ENCODE peak calls at places on chromosome 1, in six cellular contexts. One of them, this sample, is unnamed.

GRCh38 chr1:63902844-63903589 is 129.2 kb downstream of the ROR1 start:
- DNase-seq in GM12878: no peak
- DNase-seq in K562: no peak
- DNase-seq in HCT116: no peak
- DNase-seq in H1: no peak
- DNase-seq in HepG2: no peak
- DNase-seq in this sample: no peak

GRCh38 chr1:205337481-205337880 is 15.9 kb upstream of the NUAK2 start:
- DNase-seq in H1: no peak
- DNase-seq in HCT116: no peak
- DNase-seq in HepG2: no peak
- DNase-seq in K562: no peak
- DNase-seq in GM12878: no peak
- DNase-seq in this sample: no peak

GRCh38 chr1:190738321-190738720 is 260.7 kb upstream of the BRINP3 start:
- DNase-seq in HepG2: no peak
- DNase-seq in GM12878: no peak
- DNase-seq in K562: no peak
- DNase-seq in HCT116: no peak
- DNase-seq in H1: no peak
- DNase-seq in this sample: no peak

GRCh38 chr1:94709891-94710581 is 110.1 kb upstream of the SLC44A3 start:
- DNase-seq in K562: no peak
- DNase-seq in H1: no peak
- DNase-seq in GM12878: no peak
- DNase-seq in HepG2: no peak
- DNase-seq in HCT116: no peak
- DNase-seq in this sample: no peak

GRCh38 chr1:230149751-230150584 is 82.9 kb downstream of the GALNT2 start:
- DNase-seq in H1: no peak
- DNase-seq in HepG2: no peak
- DNase-seq in GM12878: peak; percentile 60
- DNase-seq in K562: peak; percentile 56
- DNase-seq in HCT116: no peak
- DNase-seq in this sample: no peak

GRCh38 chr1:217027403-217028080 is 304.3 kb upstream of the ESRRG start:
- DNase-seq in HepG2: no peak
- DNase-seq in K562: no peak
- DNase-seq in GM12878: peak; percentile 55
- DNase-seq in HCT116: no peak
- DNase-seq in H1: no peak
- DNase-seq in this sample: no peak

GRCh38 chr1:85894651-85895050 is 186.4 kb upstream of the ZNHIT6 start:
- DNase-seq in GM12878: peak; percentile 3
- DNase-seq in K562: peak; percentile 5
- DNase-seq in HepG2: peak; percentile 25
- DNase-seq in HCT116: peak; percentile 18
- DNase-seq in H1: peak; percentile 50
- DNase-seq in this sample: no peak

GRCh38 chr1:186899577-186899976 is 70.8 kb downstream of the PLA2G4A start:
- DNase-seq in H1: no peak
- DNase-seq in HCT116: no peak
- DNase-seq in GM12878: peak; percentile 43
- DNase-seq in K562: no peak
- DNase-seq in HepG2: no peak
- DNase-seq in this sample: no peak

GRCh38 chr1:40133122-40133665 is 28.0 kb upstream of the RLF start:
- DNase-seq in H1: no peak
- DNase-seq in HCT116: no peak
- DNase-seq in K562: no peak
- DNase-seq in HepG2: no peak
- DNase-seq in GM12878: no peak
- DNase-seq in this sample: no peak

GRCh38 chr1:231993968-231994455 is 367.4 kb downstream of the DISC1 start:
- DNase-seq in GM12878: no peak
- DNase-seq in H1: no peak
- DNase-seq in HCT116: no peak
- DNase-seq in HepG2: no peak
- DNase-seq in K562: no peak
- DNase-seq in this sample: no peak

GRCh38 chr1:47705517-47706130 is 267.8 kb downstream of the FOXD2 start:
- DNase-seq in K562: no peak
- DNase-seq in GM12878: no peak
- DNase-seq in HepG2: no peak
- DNase-seq in HCT116: no peak
- DNase-seq in H1: no peak
- DNase-seq in this sample: no peak

GRCh38 chr1:113653741-113654140 is 105.5 kb downstream of the PHTF1 start:
- DNase-seq in GM12878: no peak
- DNase-seq in HCT116: no peak
- DNase-seq in HepG2: no peak
- DNase-seq in H1: no peak
- DNase-seq in K562: no peak
- DNase-seq in this sample: no peak

GRCh38 chr1:56814205-56814604 is 5.0 kb downstream of the FYB2 start:
- DNase-seq in HepG2: no peak
- DNase-seq in HCT116: no peak
- DNase-seq in K562: no peak
- DNase-seq in H1: no peak
- DNase-seq in GM12878: no peak
- DNase-seq in this sample: no peak

GRCh38 chr1:64898107-64898861 is 68.1 kb downstream of the JAK1 start:
- DNase-seq in GM12878: no peak
- DNase-seq in HepG2: peak; percentile 91
- DNase-seq in K562: peak; percentile 76
- DNase-seq in HCT116: peak; percentile 94
- DNase-seq in H1: no peak
- DNase-seq in this sample: peak; percentile 80

GRCh38 chr1:204647805-204648153 is 37.8 kb downstream of the LRRN2 start:
- DNase-seq in HCT116: no peak
- DNase-seq in HepG2: no peak
- DNase-seq in GM12878: no peak
- DNase-seq in K562: no peak
- DNase-seq in H1: no peak
- DNase-seq in this sample: no peak

GRCh38 chr1:11749203-11749689 is 12.7 kb upstream of the C1orf167 start:
- DNase-seq in H1: peak; percentile 72
- DNase-seq in K562: peak; percentile 92
- DNase-seq in HCT116: peak; percentile 26
- DNase-seq in GM12878: no peak
- DNase-seq in HepG2: peak; percentile 44
- DNase-seq in this sample: no peak

GRCh38 chr1:235888119-235888643 is 21.5 kb upstream of the LYST start:
- DNase-seq in GM12878: peak; percentile 79
- DNase-seq in HCT116: no peak
- DNase-seq in HepG2: no peak
- DNase-seq in K562: no peak
- DNase-seq in H1: no peak
- DNase-seq in this sample: no peak

GRCh38 chr1:20964540-20965484 is 177.7 kb upstream of the HP1BP3 start:
- DNase-seq in K562: peak; percentile 23
- DNase-seq in H1: no peak
- DNase-seq in HepG2: no peak
- DNase-seq in GM12878: peak; percentile 63
- DNase-seq in HCT116: no peak
- DNase-seq in this sample: peak; percentile 1

GRCh38 chr1:245952383-245952989 is 554.6 kb downstream of the SMYD3 start:
- DNase-seq in HCT116: no peak
- DNase-seq in HepG2: no peak
- DNase-seq in GM12878: peak; percentile 21
- DNase-seq in K562: no peak
- DNase-seq in H1: no peak
- DNase-seq in this sample: no peak

GRCh38 chr1:166165661-166166399 is 971 bp downstream of the FAM78B start:
- DNase-seq in HepG2: no peak
- DNase-seq in K562: no peak
- DNase-seq in HCT116: no peak
- DNase-seq in GM12878: no peak
- DNase-seq in H1: peak; percentile 66
- DNase-seq in this sample: no peak

GRCh38 chr1:159851386-159851785 is 11.1 kb downstream of the VSIG8 start:
- DNase-seq in H1: no peak
- DNase-seq in HCT116: no peak
- DNase-seq in HepG2: no peak
- DNase-seq in K562: no peak
- DNase-seq in GM12878: no peak
- DNase-seq in this sample: no peak

DNA sequence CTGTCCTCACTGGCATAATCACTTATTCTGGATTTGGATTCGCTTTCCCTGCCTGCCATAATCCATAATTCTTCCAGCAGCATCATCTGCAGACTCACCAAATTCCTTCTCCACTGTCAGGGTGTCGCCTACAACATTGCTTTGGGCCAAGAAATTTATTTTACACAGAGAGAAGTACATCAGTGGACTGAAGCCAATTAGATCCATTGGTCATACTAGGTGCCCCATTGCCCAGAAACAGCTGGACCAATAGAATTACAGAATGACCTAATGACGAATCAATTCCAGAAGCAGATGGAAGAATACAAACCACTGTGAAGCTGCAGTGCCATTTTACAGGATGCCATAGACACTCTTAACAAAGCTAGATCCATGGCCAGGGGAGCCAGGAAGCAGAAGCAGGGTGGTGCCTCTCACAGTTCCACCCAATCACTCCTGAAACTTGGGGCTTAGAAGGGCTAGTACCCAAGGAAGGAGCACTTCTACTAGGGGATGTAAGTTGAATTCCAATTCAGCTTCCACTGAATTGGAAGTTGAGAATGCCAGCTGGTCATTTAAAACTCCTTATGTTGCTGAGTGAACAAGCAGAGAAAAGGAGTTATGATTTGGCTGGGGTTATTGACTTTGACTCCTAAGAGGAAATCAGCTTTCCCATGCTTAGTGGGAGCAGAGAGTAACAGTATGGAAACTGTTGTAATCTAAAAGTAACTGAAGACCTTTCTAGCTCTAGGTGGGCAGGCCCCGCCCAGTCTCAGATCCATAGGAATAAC is 44.0 kb downstream of the EDN2 start:
- DNase-seq in GM12878: no peak
- DNase-seq in H1: no peak
- DNase-seq in K562: no peak
- DNase-seq in HepG2: no peak
- DNase-seq in HCT116: no peak
- DNase-seq in this sample: no peak
- TF ChIP-seq JUND in GM12878: no peak
- TF ChIP-seq JUND in H1: no peak
- TF ChIP-seq JUND in K562: no peak
- TF ChIP-seq JUND in HepG2: no peak
- TF ChIP-seq JUND in HCT116: no peak
- TF ChIP-seq JUND in this sample: no peak

DNA sequence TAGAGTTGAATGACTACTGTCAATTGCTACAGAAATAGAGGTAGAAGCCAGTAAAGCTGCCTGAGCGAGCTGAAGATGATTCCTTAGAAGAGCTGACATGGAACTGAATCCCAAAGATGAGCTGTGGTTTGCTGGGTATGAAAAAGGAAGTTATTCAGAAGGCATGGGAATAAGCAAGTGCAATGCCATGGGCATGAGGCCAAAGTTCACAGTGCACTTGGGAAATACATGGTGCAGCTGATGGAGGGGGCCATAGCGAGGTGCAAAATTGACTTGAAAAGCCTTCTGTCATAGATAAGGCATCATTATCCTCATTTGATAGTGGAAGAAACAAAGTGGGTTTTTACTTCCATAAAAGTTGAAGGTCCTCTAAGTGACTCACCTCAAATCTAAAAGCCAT is 88.6 kb downstream of the NEK7 start:
- DNase-seq in H1: no peak
- DNase-seq in HepG2: no peak
- DNase-seq in HCT116: no peak
- DNase-seq in GM12878: no peak
- DNase-seq in K562: no peak
- DNase-seq in this sample: no peak
- TF ChIP-seq JUND in H1: no peak
- TF ChIP-seq JUND in HepG2: no peak
- TF ChIP-seq JUND in HCT116: no peak
- TF ChIP-seq JUND in GM12878: no peak
- TF ChIP-seq JUND in K562: no peak
- TF ChIP-seq JUND in this sample: no peak

DNA sequence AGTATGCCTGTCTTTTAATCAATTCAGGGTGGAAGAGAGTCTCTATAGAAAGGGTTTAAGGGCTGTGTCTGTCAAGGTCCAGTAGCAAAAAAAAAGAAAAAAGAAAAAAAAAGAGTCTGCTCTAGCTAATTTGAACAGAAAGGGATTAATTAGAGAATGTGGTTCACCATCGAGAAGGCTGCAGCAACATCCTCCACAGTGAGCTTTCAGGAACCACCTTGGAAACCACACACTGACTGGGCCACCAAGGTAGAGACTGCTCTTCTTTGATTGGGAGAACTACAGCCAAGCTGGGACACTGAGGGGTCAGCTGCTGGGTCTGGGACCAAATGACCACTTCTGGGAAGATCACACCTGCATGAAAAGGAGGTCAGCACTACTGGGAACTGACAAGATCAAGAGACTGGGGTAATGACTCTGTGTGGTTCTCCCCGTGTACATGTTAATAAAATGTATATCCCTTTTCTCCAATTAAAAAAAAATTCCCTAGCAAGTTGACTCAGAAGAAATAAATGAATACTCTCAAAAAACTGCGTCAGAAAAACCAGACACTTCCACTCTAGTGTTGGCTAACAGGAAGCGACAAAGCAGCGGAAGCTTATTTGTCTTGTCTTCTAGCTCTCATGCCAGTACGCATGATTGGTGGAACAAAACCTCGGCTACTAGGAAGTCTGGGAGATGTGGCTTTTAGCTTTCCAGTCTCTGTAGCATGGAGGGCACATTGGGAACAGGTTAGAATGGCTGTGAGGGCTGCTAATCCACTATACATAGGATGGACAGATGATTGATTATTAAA is 60.0 kb upstream of the IVNS1ABP start:
- DNase-seq in K562: no peak
- DNase-seq in H1: no peak
- DNase-seq in HepG2: no peak
- DNase-seq in GM12878: no peak
- DNase-seq in HCT116: no peak
- DNase-seq in this sample: no peak
- TF ChIP-seq JUND in K562: no peak
- TF ChIP-seq JUND in H1: no peak
- TF ChIP-seq JUND in HepG2: no peak
- TF ChIP-seq JUND in GM12878: no peak
- TF ChIP-seq JUND in HCT116: no peak
- TF ChIP-seq JUND in this sample: no peak

DNA sequence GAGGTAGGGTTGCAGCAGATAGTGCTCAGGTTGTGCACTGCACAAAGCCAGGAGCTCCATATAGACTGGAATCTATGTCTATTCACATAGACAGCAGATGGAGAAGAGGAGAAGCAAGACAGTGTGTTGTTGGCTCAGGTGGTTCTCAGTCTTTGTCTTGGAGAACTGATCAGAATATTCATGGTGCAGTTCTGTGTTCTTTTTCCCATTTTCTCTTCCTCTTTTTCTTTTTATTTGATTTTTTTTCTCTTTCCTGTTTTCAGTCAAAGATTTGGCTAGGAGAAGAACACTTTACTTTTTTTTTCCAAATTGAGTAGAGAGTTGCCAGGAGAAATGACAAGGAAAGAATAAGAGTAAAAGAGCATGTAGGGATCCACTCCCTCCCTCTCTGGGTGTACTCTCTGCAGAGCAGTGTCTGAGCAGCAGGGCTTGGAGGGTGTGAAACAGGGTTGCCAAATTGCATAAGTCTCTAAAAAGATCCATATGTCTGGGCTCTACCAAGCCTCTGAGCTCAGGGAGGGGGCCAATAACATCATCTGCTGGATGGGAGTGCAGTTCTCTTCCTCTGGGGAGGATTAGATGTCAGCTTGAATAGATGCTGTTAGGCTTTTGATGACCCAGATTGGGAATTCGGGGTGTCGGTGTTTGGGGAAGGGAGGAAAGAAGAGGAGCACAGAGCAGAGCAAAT is 8.7 kb upstream of the CD34 start:
- DNase-seq in H1: no peak
- DNase-seq in K562: no peak
- DNase-seq in GM12878: no peak
- DNase-seq in HepG2: no peak
- DNase-seq in HCT116: no peak
- DNase-seq in this sample: no peak
- TF ChIP-seq JUND in H1: no peak
- TF ChIP-seq JUND in K562: no peak
- TF ChIP-seq JUND in GM12878: no peak
- TF ChIP-seq JUND in HepG2: no peak
- TF ChIP-seq JUND in HCT116: no peak
- TF ChIP-seq JUND in this sample: no peak

This sample was measured in T47D.